ENCODE peak calls at places on chromosomes 5 and 9, in six cellular contexts. A, R, B, L, E and P are unnamed samples.

GRCh38 chr9:125074976-125075375 is 68.4 kb downstream of the SCAI start:
- DNase-seq in A (no peak), R (no peak), B (no peak), L (no peak), E (no peak), P (no peak)

GRCh38 chr5:107272509-107272908 is 398.2 kb downstream of the EFNA5 start:
- DNase-seq in A (no peak), R (no peak), B (no peak), L (no peak), E (no peak), P (no peak)

GRCh38 chr5:128144491-128144890 is 60.9 kb downstream of the SLC12A2 start:
- DNase-seq in A (no peak), R (no peak), B (no peak), L (no peak), E (no peak), P (no peak)

GRCh38 chr5:26569241-26569928 is 469.0 kb downstream of the CDH9 start:
- DNase-seq in A (no peak), R (no peak), B (no peak), L (no peak), E (no peak), P (no peak)

GRCh38 chr5:6573651-6574101 is 59.2 kb downstream of the NSUN2 start:
- DNase-seq in A (peak), R (no peak), B (no peak), L (no peak), E (peak), P (no peak)

GRCh38 chr9:114149765-114150340 is 5.5 kb upstream of the COL27A1 start:
- DNase-seq in A (no peak), R (no peak), B (no peak), L (no peak), E (no peak), P (no peak)

GRCh38 chr5:77239126-77239741 is 28.8 kb downstream of the PDE8B start:
- DNase-seq in A (no peak), R (no peak), B (no peak), L (peak), E (no peak), P (no peak)

GRCh38 chr5:173868096-173868879 is 19.9 kb upstream of the CPEB4 start:
- DNase-seq in A (no peak), R (no peak), B (no peak), L (no peak), E (no peak), P (no peak)

GRCh38 chr9:4781408-4781807 is 11.3 kb upstream of the RCL1 start:
- DNase-seq in A (no peak), R (no peak), B (no peak), L (no peak), E (no peak), P (no peak)

GRCh38 chr9:94783121-94783664 is 56.7 kb downstream of the AOPEP start:
- DNase-seq in A (peak), R (no peak), B (no peak), L (peak), E (peak), P (peak)

GRCh38 chr5:38029431-38030065 is 189.7 kb upstream of the GDNF start:
- DNase-seq in A (no peak), R (no peak), B (no peak), L (no peak), E (no peak), P (no peak)